ENCODE peak calls at places on chromosomes 2 and 18, in four cellular contexts. One of them, this sample, is unnamed.

GRCh38 chr2:109199790-109200189 is 70.8 kb downstream of the SH3RF3 start:
- DNase-seq in WTC11: no peak
- DNase-seq in K562: no peak
- DNase-seq in GM12878: no peak
- DNase-seq in this sample: no peak

GRCh38 chr18:35407871-35408481 is 30.8 kb upstream of the ZNF396 start:
- DNase-seq in WTC11: no peak
- DNase-seq in K562: peak
- DNase-seq in GM12878: no peak
- DNase-seq in this sample: peak

GRCh38 chr2:202818321-202818720 is 53.2 kb downstream of the ICA1L start:
- DNase-seq in GM12878: no peak
- DNase-seq in WTC11: no peak
- DNase-seq in K562: peak
- DNase-seq in this sample: no peak

GRCh38 chr18:51575171-51575570 is 377.7 kb upstream of the MEX3C start:
- DNase-seq in WTC11: no peak
- DNase-seq in GM12878: no peak
- DNase-seq in K562: no peak
- DNase-seq in this sample: no peak

GRCh38 chr2:188628989-188629889 is 337.6 kb downstream of the GULP1 start:
- DNase-seq in GM12878: no peak
- DNase-seq in WTC11: no peak
- DNase-seq in K562: no peak
- DNase-seq in this sample: no peak

GRCh38 chr18:42045346-42045745 is 90.3 kb downstream of the PIK3C3 start:
- DNase-seq in WTC11: no peak
- DNase-seq in K562: no peak
- DNase-seq in GM12878: no peak
- DNase-seq in this sample: peak

GRCh38 chr2:23347516-23348481 is 37.2 kb upstream of the KLHL29 start:
- DNase-seq in K562: no peak
- DNase-seq in WTC11: no peak
- DNase-seq in GM12878: no peak
- DNase-seq in this sample: no peak

GRCh38 chr2:227443889-227444568 is 27.9 kb upstream of the AGFG1 start:
- DNase-seq in K562: no peak
- DNase-seq in GM12878: no peak
- DNase-seq in WTC11: no peak
- DNase-seq in this sample: no peak

GRCh38 chr18:71625691-71626090 is 918.5 kb downstream of the CBLN2 start:
- DNase-seq in WTC11: no peak
- DNase-seq in K562: no peak
- DNase-seq in GM12878: no peak
- DNase-seq in this sample: no peak

GRCh38 chr2:203718087-203718486 is 11.6 kb downstream of the CD28 start:
- DNase-seq in GM12878: peak
- DNase-seq in WTC11: no peak
- DNase-seq in K562: no peak
- DNase-seq in this sample: no peak

GRCh38 chr2:70851704-70852103 is 16.1 kb upstream of the CD207 start:
- DNase-seq in GM12878: peak
- DNase-seq in WTC11: no peak
- DNase-seq in K562: no peak
- DNase-seq in this sample: no peak

GRCh38 chr18:35501369-35501768 is 3.6 kb upstream of the INO80C start:
- DNase-seq in K562: no peak
- DNase-seq in WTC11: no peak
- DNase-seq in GM12878: no peak
- DNase-seq in this sample: peak

GRCh38 chr18:24538421-24539264 is 78.2 kb downstream of the HRH4 start:
- DNase-seq in WTC11: no peak
- DNase-seq in K562: no peak
- DNase-seq in GM12878: no peak
- DNase-seq in this sample: no peak

GRCh38 chr2:191892391-191892790 is 45.5 kb upstream of the CAVIN2 start:
- DNase-seq in GM12878: no peak
- DNase-seq in WTC11: no peak
- DNase-seq in K562: no peak
- DNase-seq in this sample: no peak

GRCh38 chr2:217939629-217940245 is 63.1 kb downstream of the TNS1 start:
- DNase-seq in WTC11: no peak
- DNase-seq in GM12878: no peak
- DNase-seq in K562: no peak
- DNase-seq in this sample: no peak

GRCh38 chr18:28063181-28063790 is 113.6 kb downstream of the CDH2 start:
- DNase-seq in GM12878: no peak
- DNase-seq in K562: no peak
- DNase-seq in WTC11: no peak
- DNase-seq in this sample: no peak

GRCh38 chr2:200274116-200275075 is 32.1 kb upstream of the SPATS2L start:
- DNase-seq in K562: no peak
- DNase-seq in WTC11: no peak
- DNase-seq in GM12878: peak
- DNase-seq in this sample: peak

GRCh38 chr2:120326048-120326447 is 19.9 kb upstream of the INHBB start:
- DNase-seq in GM12878: no peak
- DNase-seq in K562: no peak
- DNase-seq in WTC11: no peak
- DNase-seq in this sample: no peak

GRCh38 chr2:73112026-73112912 is 479 bp downstream of the RAB11FIP5 start:
- DNase-seq in WTC11: peak
- DNase-seq in GM12878: no peak
- DNase-seq in K562: peak
- DNase-seq in this sample: peak

DNA sequence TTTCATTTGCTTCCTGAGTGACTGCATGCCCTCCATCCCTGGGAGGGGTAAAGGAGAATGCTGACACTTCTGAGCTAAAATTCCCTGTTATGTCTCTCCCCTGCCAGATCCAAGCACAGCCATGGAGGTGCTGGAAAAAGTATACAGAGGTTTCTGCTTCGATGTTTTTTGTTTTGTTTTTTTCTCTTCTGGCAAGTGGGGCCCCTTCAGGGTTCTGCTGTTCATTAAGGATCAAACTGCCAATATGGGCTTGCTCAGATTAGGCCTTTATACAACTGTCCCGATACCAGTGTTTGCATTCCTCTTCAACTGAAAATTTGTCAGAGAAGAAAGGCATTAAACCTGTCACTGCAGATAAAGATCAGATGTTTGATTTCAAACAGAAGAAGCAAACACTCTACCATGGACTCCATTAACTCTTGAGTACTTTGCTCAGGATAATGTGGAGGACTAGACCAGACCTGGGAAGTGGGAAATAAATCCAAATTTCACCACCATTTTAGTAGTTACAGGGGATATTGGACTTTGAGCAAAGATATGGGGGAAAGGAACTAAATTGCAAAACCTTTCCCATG is 396.0 kb upstream of the SMIM21 start:
- DNase-seq in K562: no peak
- DNase-seq in WTC11: no peak
- DNase-seq in GM12878: no peak
- DNase-seq in this sample: no peak
- TF ChIP-seq TCF7 in K562: no peak
- TF ChIP-seq TCF7 in WTC11: no peak
- TF ChIP-seq TCF7 in GM12878: no peak
- TF ChIP-seq TCF7 in this sample: no peak

DNA sequence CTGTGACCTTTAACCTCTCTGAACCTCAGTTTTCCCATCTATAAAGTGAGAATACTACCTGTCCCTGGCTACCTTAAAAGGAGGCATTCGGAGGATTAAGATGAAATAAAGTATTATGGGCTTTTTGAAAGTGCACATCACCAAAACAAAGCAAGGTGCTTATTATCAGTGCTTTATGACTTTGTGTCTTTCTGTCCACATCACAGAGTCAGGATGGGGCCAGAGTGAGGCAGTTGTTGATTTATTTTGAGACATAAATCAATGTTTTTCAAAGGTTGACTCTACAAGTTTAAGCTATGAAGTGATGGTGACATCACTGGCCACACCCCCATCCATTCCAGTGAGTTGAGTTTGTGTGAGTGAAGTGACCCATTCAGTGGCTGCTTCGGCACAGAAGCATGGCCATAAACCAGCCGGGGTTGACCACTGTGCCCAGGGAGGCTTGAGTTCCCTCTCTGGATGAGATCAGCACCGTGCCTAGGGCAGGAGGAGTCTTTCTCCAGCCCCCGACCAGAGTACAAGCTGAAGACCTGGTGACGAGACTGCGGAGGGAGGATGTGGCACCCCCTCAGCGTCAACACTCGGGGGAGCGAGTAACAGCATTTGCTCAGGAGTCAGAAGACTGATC is 89.0 kb upstream of the PPP1CB start:
- DNase-seq in K562: no peak
- DNase-seq in WTC11: no peak
- DNase-seq in GM12878: no peak
- DNase-seq in this sample: no peak
- TF ChIP-seq TCF7 in K562: no peak
- TF ChIP-seq TCF7 in WTC11: no peak
- TF ChIP-seq TCF7 in GM12878: no peak
- TF ChIP-seq TCF7 in this sample: no peak

GRCh38 chr2:41928593-41928992 is 119.2 kb upstream of the PKDCC start:
- DNase-seq in K562: no peak
- DNase-seq in GM12878: no peak
- DNase-seq in WTC11: no peak
- DNase-seq in this sample: no peak
- TF ChIP-seq TCF7 in K562: no peak
- TF ChIP-seq TCF7 in GM12878: no peak
- TF ChIP-seq TCF7 in WTC11: no peak
- TF ChIP-seq TCF7 in this sample: no peak

GRCh38 chr18:44819944-44820510 is 139.3 kb downstream of the SETBP1 start:
- DNase-seq in K562: no peak
- DNase-seq in GM12878: no peak
- DNase-seq in WTC11: no peak
- DNase-seq in this sample: no peak
- TF ChIP-seq TCF7 in K562: no peak
- TF ChIP-seq TCF7 in GM12878: no peak
- TF ChIP-seq TCF7 in WTC11: no peak
- TF ChIP-seq TCF7 in this sample: no peak

DNA sequence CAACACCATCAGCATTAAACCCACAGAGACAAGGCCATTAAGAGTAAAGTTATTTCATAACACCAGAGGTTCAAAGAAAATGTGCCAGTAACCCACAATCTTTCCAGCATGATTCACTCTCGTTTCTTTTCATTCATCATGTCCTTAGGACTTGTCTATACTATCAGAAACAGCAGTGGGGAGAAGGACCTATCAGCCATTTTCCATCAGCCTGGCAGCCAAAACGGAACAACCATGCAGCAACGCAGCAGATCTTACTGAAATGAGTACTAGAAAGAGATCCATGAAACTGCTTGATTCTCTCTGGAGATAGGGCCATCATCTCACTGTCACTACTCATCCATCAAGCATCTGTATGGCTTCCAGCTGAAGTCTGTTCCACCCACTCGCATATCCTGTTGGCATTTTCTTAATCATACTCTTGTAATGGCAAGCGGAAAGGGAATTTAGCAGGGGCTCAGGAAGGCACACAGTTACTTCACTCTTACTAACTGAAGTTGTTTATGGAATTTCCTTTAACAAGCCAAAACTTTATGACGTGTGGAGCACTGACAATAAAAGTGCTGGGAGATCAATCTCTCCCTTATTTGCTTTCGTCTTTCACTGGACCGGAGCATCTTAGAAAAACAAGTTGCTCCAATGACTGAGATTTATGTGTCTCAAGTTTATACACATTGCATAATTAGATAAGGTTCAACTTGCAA is 69.7 kb downstream of the EPHA4 start:
- DNase-seq in K562: no peak
- DNase-seq in WTC11: no peak
- DNase-seq in GM12878: no peak
- DNase-seq in this sample: no peak
- TF ChIP-seq TCF7 in K562: no peak
- TF ChIP-seq TCF7 in WTC11: no peak
- TF ChIP-seq TCF7 in GM12878: no peak
- TF ChIP-seq TCF7 in this sample: no peak

GRCh38 chr2:12733846-12734245 is 17.1 kb downstream of the TRIB2 start:
- DNase-seq in K562: no peak
- DNase-seq in WTC11: no peak
- DNase-seq in GM12878: no peak
- DNase-seq in this sample: no peak
- TF ChIP-seq TCF7 in K562: no peak
- TF ChIP-seq TCF7 in WTC11: no peak
- TF ChIP-seq TCF7 in GM12878: no peak
- TF ChIP-seq TCF7 in this sample: no peak

GRCh38 chr2:241815477-241816430 is 6.8 kb downstream of the NEU4 start:
- DNase-seq in K562: no peak
- DNase-seq in GM12878: no peak
- DNase-seq in WTC11: no peak
- DNase-seq in this sample: no peak
- TF ChIP-seq TCF7 in K562: no peak
- TF ChIP-seq TCF7 in GM12878: no peak
- TF ChIP-seq TCF7 in WTC11: no peak
- TF ChIP-seq TCF7 in this sample: no peak

GRCh38 chr18:1053654-1054315 is 149.1 kb downstream of the ADCYAP1 start:
- DNase-seq in GM12878: no peak
- DNase-seq in WTC11: no peak
- DNase-seq in K562: no peak
- DNase-seq in this sample: no peak
- TF ChIP-seq TCF7 in GM12878: no peak
- TF ChIP-seq TCF7 in WTC11: no peak
- TF ChIP-seq TCF7 in K562: no peak
- TF ChIP-seq TCF7 in this sample: no peak

This sample was measured in HepG2.